ENCODE peak calls at places on chromosomes 11 and 22, in five cellular contexts. S, A, G, K and V are unnamed samples.

GRCh38 chr11:31798057-31799035 is 12.8 kb downstream of the PAX6 start:
- DNase-seq in S (no peak), A (peak; percentile 94), G (peak; percentile 54), K (no peak), V (no peak)

GRCh38 chr11:67441731-67442401 is 1.4 kb downstream of the CORO1B start:
- DNase-seq in S (peak; percentile 56), A (no peak), G (no peak), K (no peak), V (no peak)

GRCh38 chr22:21569459-21570161 is 2.1 kb downstream of the UBE2L3 start:
- DNase-seq in S (no peak), A (peak; percentile 63), G (no peak), K (no peak), V (no peak)

GRCh38 chr11:43680521-43681505 is at the start of gene HSD17B12:
- DNase-seq in S (peak; percentile 96), A (peak; percentile 98), G (peak; percentile 99), K (peak; percentile 99), V (peak; percentile 99)

GRCh38 chr22:41074941-41075710 is 17.3 kb upstream of the EP300 start:
- DNase-seq in S (no peak), A (no peak), G (no peak), K (no peak), V (no peak)

GRCh38 chr11:36492724-36493304 is 17.3 kb downstream of the TRAF6 start:
- DNase-seq in S (no peak), A (peak; percentile 51), G (no peak), K (peak; percentile 63), V (no peak)

GRCh38 chr11:17328856-17329490 is 22.6 kb upstream of the NCR3LG1 start:
- DNase-seq in S (no peak), A (peak; percentile 16), G (no peak), K (no peak), V (no peak)

GRCh38 chr22:20422965-20423635 is 14.5 kb downstream of the SCARF2 start:
- DNase-seq in S (peak; percentile 70), A (no peak), G (peak; percentile 89), K (no peak), V (peak; percentile 82)

GRCh38 chr22:43424865-43425630 is 13.2 kb downstream of the MPPED1 start:
- DNase-seq in S (no peak), A (no peak), G (peak; percentile 36), K (no peak), V (no peak)

GRCh38 chr11:9697766-9698165 is 33.9 kb downstream of the SWAP70 start:
- DNase-seq in S (no peak), A (no peak), G (no peak), K (no peak), V (no peak)

GRCh38 chr11:9692696-9693095 is 28.8 kb downstream of the SWAP70 start:
- DNase-seq in S (no peak), A (no peak), G (no peak), K (no peak), V (no peak)

GRCh38 chr11:9689721-9690120 is 25.8 kb downstream of the SWAP70 start:
- DNase-seq in S (no peak), A (peak; percentile 18), G (no peak), K (no peak), V (no peak)

GRCh38 chr11:9691865-9692264 is 28.0 kb downstream of the SWAP70 start:
- DNase-seq in S (no peak), A (no peak), G (no peak), K (peak; percentile 71), V (no peak)

DNA sequence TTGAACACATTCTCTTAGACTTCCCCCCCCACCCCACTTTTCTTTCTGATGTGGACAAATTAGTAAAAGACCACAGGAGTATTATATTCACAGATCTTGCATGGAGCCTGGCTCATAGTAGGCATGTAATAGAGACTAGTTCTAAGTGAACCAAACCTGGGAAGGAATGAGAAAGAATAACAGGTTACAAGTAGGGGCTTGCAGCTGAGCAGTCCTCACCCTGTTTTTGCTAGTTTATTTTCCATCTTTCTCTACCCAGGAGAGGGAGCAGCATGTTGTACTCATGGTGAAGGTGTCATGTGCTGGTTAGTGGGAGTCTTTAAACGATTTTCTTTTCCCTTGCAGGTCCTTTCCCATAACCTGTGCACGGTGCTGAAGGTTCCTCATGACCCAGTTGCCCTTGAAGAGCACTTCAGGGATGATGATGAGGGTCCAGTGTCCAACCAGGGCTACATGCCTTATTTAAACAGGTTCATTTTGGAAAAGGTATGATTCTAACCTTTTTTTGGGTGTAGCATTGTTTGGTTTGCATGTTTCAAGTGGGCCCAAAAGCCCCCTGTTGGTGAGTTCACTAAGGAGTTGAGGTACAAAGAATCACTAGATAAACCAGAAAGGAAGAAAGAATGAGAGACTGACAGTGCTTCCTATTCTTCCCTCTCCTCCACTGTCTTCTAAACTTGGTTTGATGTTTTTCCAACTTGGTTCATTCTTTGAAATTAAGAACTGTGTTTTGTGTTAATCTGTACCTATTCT is 30.1 kb downstream of the SWAP70 start:
- DNase-seq in S (no peak), A (no peak), G (no peak), K (no peak), V (no peak)
- TF ChIP-seq CTCF in S (no peak), A (peak; percentile 27), G (no peak), K (no peak), V (no peak)

GRCh38 chr11:129637473-129637872 is 178.2 kb upstream of the TMEM45B start:
- DNase-seq in S (no peak), A (no peak), G (no peak), K (peak; percentile 47), V (no peak)
- H3K27ac ChIP-seq in S (no peak overlapping the region), A (no peak overlapping the region), G (no peak overlapping the region), K (no peak overlapping the region), V (no peak overlapping the region)

GRCh38 chr11:61173456-61173855 is 12.2 kb upstream of the VPS37C start:
- DNase-seq in S (no peak), A (no peak), G (no peak), K (peak; percentile 34), V (peak; percentile 25)
- TF ChIP-seq CTCF in S (no peak), A (no peak), G (peak; percentile 15), K (peak; percentile 53), V (no peak)

GRCh38 chr11:34302046-34302921 is 55.5 kb downstream of the ABTB2 start:
- DNase-seq in S (no peak), A (no peak), G (no peak), K (peak; percentile 98), V (no peak)

GRCh38 chr11:34300571-34301295 is 57.1 kb downstream of the ABTB2 start:
- DNase-seq in S (no peak), A (no peak), G (no peak), K (no peak), V (no peak)

GRCh38 chr11:34305095-34305692 is 52.6 kb downstream of the ABTB2 start:
- DNase-seq in S (no peak), A (no peak), G (no peak), K (peak; percentile 39), V (no peak)

GRCh38 chr11:34305780-34306179 is 52.0 kb downstream of the ABTB2 start:
- DNase-seq in S (no peak), A (no peak), G (no peak), K (no peak), V (no peak)

GRCh38 chr11:34303028-34303427 is 54.8 kb downstream of the ABTB2 start:
- DNase-seq in S (no peak), A (no peak), G (no peak), K (no peak), V (no peak)
- H3K27ac ChIP-seq in S (no peak overlapping the region), A (no peak overlapping the region), G (peak overlapping the region; percentile 80), K (no peak overlapping the region), V (no peak overlapping the region)

DNA sequence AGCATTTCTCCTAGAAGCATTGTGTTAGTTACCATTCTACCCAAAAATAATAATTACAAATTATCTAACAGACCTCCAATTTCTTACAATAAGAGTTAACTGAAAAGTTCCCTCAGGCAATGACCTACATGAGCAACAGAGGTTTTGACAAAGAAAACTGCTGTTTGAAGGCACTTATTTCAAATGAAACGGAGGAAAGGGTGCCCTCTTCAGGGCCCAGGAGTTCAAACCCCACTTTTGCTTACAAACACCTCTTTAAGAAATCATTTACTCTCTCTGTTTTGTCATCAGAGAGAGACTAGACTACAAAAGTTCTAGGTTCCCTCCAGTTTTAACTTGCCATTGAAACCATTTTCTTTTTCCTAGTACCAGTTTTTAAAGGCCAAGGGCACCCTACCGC is 56.7 kb downstream of the AMBRA1 start:
- DNase-seq in S (no peak), A (peak; percentile 55), G (no peak), K (peak; percentile 28), V (no peak)
- TF ChIP-seq CTCF in S (no peak), A (peak; percentile 53), G (no peak), K (peak; percentile 26), V (no peak)